ENCODE peak calls at places on chromosome 18, in five cellular contexts. L is GM12892, O is cardiac muscle cell, S is kidney tubule cell, Z is SK-MEL-5. I is an unnamed sample.

GRCh38 chr18:24918257-24918656 is 433.7 kb downstream of the ZNF521 start:
- DNase-seq in L (no peak), Z (no peak), O (no peak), S (no peak), I (no peak)

GRCh38 chr18:35705988-35706387 is 124.4 kb downstream of the GALNT1 start:
- DNase-seq in S (no peak), O (no peak), Z (no peak), L (no peak), I (no peak)

GRCh38 chr18:48405108-48405507 is 4.1 kb downstream of the ZBTB7C start:
- DNase-seq in S (peak), O (no peak), L (no peak), Z (no peak), I (peak)

GRCh38 chr18:55974521-55974920 is 386.5 kb upstream of the TCF4 start:
- DNase-seq in S (no peak), L (no peak), O (no peak), Z (no peak), I (no peak)

GRCh38 chr18:22284581-22285230 is 115.3 kb downstream of the GATA6 start:
- DNase-seq in L (no peak), O (no peak), Z (no peak), S (no peak), I (no peak)

GRCh38 chr18:34943587-34943986 is 97.6 kb upstream of the MAPRE2 start:
- DNase-seq in Z (no peak), O (no peak), S (no peak), L (no peak), I (no peak)

GRCh38 chr18:48939368-48940097 is 11.2 kb downstream of the SMAD7 start:
- DNase-seq in L (no peak), Z (no peak), O (no peak), S (peak), I (peak)

GRCh38 chr18:3350566-3351527 is 88.9 kb downstream of the MYL12B start:
- DNase-seq in L (no peak), O (no peak), S (peak), Z (no peak), I (peak)

GRCh38 chr18:64295839-64296238 is 147.0 kb upstream of the LINC00305 start:
- DNase-seq in S (no peak), L (no peak), Z (no peak), O (no peak), I (no peak)

GRCh38 chr18:25066536-25066935 is 285.4 kb downstream of the ZNF521 start:
- DNase-seq in S (no peak), O (no peak), L (no peak), Z (no peak), I (no peak)

GRCh38 chr18:23528580-23529472 is 25.5 kb downstream of the RMC1 start:
- DNase-seq in O (no peak), S (peak), L (no peak), Z (no peak), I (no peak)

GRCh38 chr18:25399554-25399953 is 47.6 kb upstream of the ZNF521 start:
- DNase-seq in L (no peak), S (peak), Z (no peak), O (no peak), I (no peak)

I was measured in foreskin melanocyte.